ENCODE peak calls at places on chromosomes 13 and 19, in four cellular contexts. R, N, X and Q are unnamed samples.
A peak's percentile ranks its signal among the peaks of the same experiment; 100 is the strongest.

GRCh38 chr13:99725644-99726043 is 224.4 kb downstream of the TM9SF2 start:
- DNase-seq in R (no peak), N (no peak), X (no peak), Q (no peak)

GRCh38 chr19:19630426-19630825 is 2.4 kb upstream of the LPAR2 start:
- DNase-seq in R (no peak), N (no peak), X (no peak), Q (no peak)

GRCh38 chr19:31537136-31537535 is 187.9 kb upstream of the TSHZ3 start:
- DNase-seq in R (no peak), N (no peak), X (no peak), Q (no peak)

GRCh38 chr13:59478908-59479307 is 684.8 kb downstream of the DIAPH3 start:
- DNase-seq in R (no peak), N (no peak), X (no peak), Q (no peak)

GRCh38 chr13:48998893-48999292 is 23.2 kb downstream of the FNDC3A start:
- DNase-seq in R (no peak), N (no peak), X (no peak), Q (no peak)

GRCh38 chr13:99434258-99434788 is 66.9 kb upstream of the TM9SF2 start:
- DNase-seq in R (no peak), N (peak; percentile 90), X (peak; percentile 83), Q (no peak)

GRCh38 chr13:75481176-75482069 is 546 bp downstream of the TBC1D4 start:
- DNase-seq in R (peak; percentile 66), N (peak; percentile 43), X (no peak), Q (peak; percentile 72)

GRCh38 chr19:1862424-1863307 is 713 bp downstream of the KLF16 start:
- DNase-seq in R (peak; percentile 64), N (peak; percentile 64), X (peak; percentile 53), Q (peak; percentile 63)

GRCh38 chr19:13428352-13428751 is 77.9 kb downstream of the CACNA1A start:
- DNase-seq in R (peak; percentile 21), N (peak; percentile 33), X (no peak), Q (peak; percentile 30)

GRCh38 chr19:12668937-12669271 is 2.3 kb downstream of the WDR83 start:
- DNase-seq in R (peak; percentile 53), N (peak; percentile 78), X (peak; percentile 69), Q (no peak)

GRCh38 chr13:42894765-42895181 is 97.3 kb downstream of the EPSTI1 start:
- DNase-seq in R (no peak), N (no peak), X (no peak), Q (no peak)

GRCh38 chr13:42893346-42893745 is 98.7 kb downstream of the EPSTI1 start:
- DNase-seq in R (no peak), N (no peak), X (no peak), Q (no peak)

GRCh38 chr13:76454991-76455390 is 431.2 kb downstream of the KCTD12 start:
- DNase-seq in R (no peak), N (no peak), X (no peak), Q (no peak)

GRCh38 chr19:40623403-40624239 is 22.5 kb downstream of the LTBP4 start:
- DNase-seq in R (peak; percentile 87), N (peak; percentile 65), X (no peak), Q (peak; percentile 96)

GRCh38 chr13:93230466-93230865 is 3.9 kb downstream of the GPC6 start:
- DNase-seq in R (no peak), N (no peak), X (no peak), Q (no peak)

GRCh38 chr13:25775986-25776385 is 275.8 kb downstream of the SHISA2 start:
- DNase-seq in R (no peak), N (no peak), X (no peak), Q (no peak)

GRCh38 chr19:30669329-30670010 is 297.3 kb downstream of the ZNF536 start:
- DNase-seq in R (peak; percentile 91), N (peak; percentile 68), X (peak; percentile 26), Q (peak; percentile 71)

GRCh38 chr13:41074523-41074922 is 13.2 kb downstream of the WBP4 start:
- DNase-seq in R (no peak), N (no peak), X (no peak), Q (no peak)

GRCh38 chr19:49614096-49614857 is 23.3 kb downstream of the PRR12 start:
- DNase-seq in R (no peak), N (peak; percentile 33), X (no peak), Q (no peak)

GRCh38 chr19:53057904-53058579 is 13.5 kb downstream of the ERVV-2 start:
- DNase-seq in R (peak; percentile 54), N (peak; percentile 30), X (no peak), Q (no peak)